ENCODE peak calls at places on chromosomes 6 and 20, in eight cellular contexts. One of them, this sample, is unnamed.

GRCh38 chr20:44219287-44219686 is 8.7 kb upstream of the OSER1 start:
- DNase-seq in neural progenitor cell: no peak
- DNase-seq in astrocyte: no peak
- DNase-seq in PC-3: no peak
- DNase-seq in adrenal gland: no peak
- DNase-seq in MM.1S: no peak
- DNase-seq in WERI-Rb-1: no peak
- DNase-seq in IMR-90: no peak
- DNase-seq in this sample: peak; percentile 17

GRCh38 chr20:60031107-60031506 is 72.9 kb downstream of the CDH26 start:
- DNase-seq in neural progenitor cell: no peak
- DNase-seq in astrocyte: no peak
- DNase-seq in PC-3: no peak
- DNase-seq in adrenal gland: no peak
- DNase-seq in MM.1S: no peak
- DNase-seq in WERI-Rb-1: no peak
- DNase-seq in IMR-90: no peak
- DNase-seq in this sample: no peak

GRCh38 chr20:45501600-45501999 is 13.8 kb downstream of the SPINT3 start:
- DNase-seq in neural progenitor cell: no peak
- DNase-seq in astrocyte: no peak
- DNase-seq in PC-3: no peak
- DNase-seq in adrenal gland: no peak
- DNase-seq in MM.1S: no peak
- DNase-seq in WERI-Rb-1: no peak
- DNase-seq in IMR-90: no peak
- DNase-seq in this sample: peak; percentile 1

GRCh38 chr6:19866199-19866872 is 29.2 kb downstream of the ID4 start:
- DNase-seq in neural progenitor cell: no peak
- DNase-seq in astrocyte: no peak
- DNase-seq in PC-3: no peak
- DNase-seq in adrenal gland: no peak
- DNase-seq in MM.1S: no peak
- DNase-seq in WERI-Rb-1: peak; percentile 74
- DNase-seq in IMR-90: no peak
- DNase-seq in this sample: no peak

GRCh38 chr6:128932061-128932460 is 49.1 kb downstream of the LAMA2 start:
- DNase-seq in neural progenitor cell: no peak
- DNase-seq in astrocyte: no peak
- DNase-seq in PC-3: peak; percentile 68
- DNase-seq in adrenal gland: no peak
- DNase-seq in MM.1S: no peak
- DNase-seq in WERI-Rb-1: no peak
- DNase-seq in IMR-90: peak; percentile 61
- DNase-seq in this sample: no peak

GRCh38 chr6:87702589-87702945 is 534 bp upstream of the AKIRIN2 start:
- DNase-seq in neural progenitor cell: peak; percentile 84
- DNase-seq in astrocyte: peak; percentile 75
- DNase-seq in PC-3: peak; percentile 45
- DNase-seq in adrenal gland: no peak
- DNase-seq in MM.1S: no peak
- DNase-seq in WERI-Rb-1: peak; percentile 13
- DNase-seq in IMR-90: peak; percentile 76
- DNase-seq in this sample: peak; percentile 56

GRCh38 chr6:99369533-99369932 is 20.1 kb upstream of the FAXC start:
- DNase-seq in neural progenitor cell: peak; percentile 65
- DNase-seq in astrocyte: no peak
- DNase-seq in PC-3: no peak
- DNase-seq in adrenal gland: no peak
- DNase-seq in MM.1S: no peak
- DNase-seq in WERI-Rb-1: no peak
- DNase-seq in IMR-90: no peak
- DNase-seq in this sample: no peak

GRCh38 chr6:139029470-139030210 is 1.1 kb downstream of the ABRACL start:
- DNase-seq in neural progenitor cell: peak; percentile 63
- DNase-seq in astrocyte: peak; percentile 25
- DNase-seq in PC-3: peak; percentile 17
- DNase-seq in adrenal gland: peak; percentile 46
- DNase-seq in MM.1S: no peak
- DNase-seq in WERI-Rb-1: peak; percentile 33
- DNase-seq in IMR-90: peak; percentile 59
- DNase-seq in this sample: peak; percentile 72

GRCh38 chr6:43963877-43964658 is 163.2 kb downstream of the MRPL14 start:
- DNase-seq in neural progenitor cell: no peak
- DNase-seq in astrocyte: no peak
- DNase-seq in PC-3: no peak
- DNase-seq in adrenal gland: no peak
- DNase-seq in MM.1S: no peak
- DNase-seq in WERI-Rb-1: no peak
- DNase-seq in IMR-90: no peak
- DNase-seq in this sample: no peak

GRCh38 chr6:158640519-158640918 is 4.0 kb downstream of the DYNLT1 start:
- DNase-seq in neural progenitor cell: no peak
- DNase-seq in astrocyte: no peak
- DNase-seq in PC-3: no peak
- DNase-seq in adrenal gland: no peak
- DNase-seq in MM.1S: no peak
- DNase-seq in WERI-Rb-1: no peak
- DNase-seq in IMR-90: no peak
- DNase-seq in this sample: no peak

GRCh38 chr6:225121-225721 is 67.1 kb upstream of the DUSP22 start:
- DNase-seq in neural progenitor cell: no peak
- DNase-seq in astrocyte: no peak
- DNase-seq in PC-3: peak; percentile 88
- DNase-seq in adrenal gland: no peak
- DNase-seq in MM.1S: no peak
- DNase-seq in WERI-Rb-1: no peak
- DNase-seq in IMR-90: no peak
- DNase-seq in this sample: no peak

GRCh38 chr6:159984268-159984786 is 15.4 kb downstream of the IGF2R start:
- DNase-seq in neural progenitor cell: no peak
- DNase-seq in astrocyte: peak; percentile 96
- DNase-seq in PC-3: peak; percentile 91
- DNase-seq in adrenal gland: peak; percentile 84
- DNase-seq in MM.1S: no peak
- DNase-seq in WERI-Rb-1: no peak
- DNase-seq in IMR-90: peak; percentile 93
- DNase-seq in this sample: peak; percentile 91

GRCh38 chr20:51733070-51733469 is 35.1 kb downstream of the ATP9A start:
- DNase-seq in neural progenitor cell: no peak
- DNase-seq in astrocyte: no peak
- DNase-seq in PC-3: no peak
- DNase-seq in adrenal gland: no peak
- DNase-seq in MM.1S: no peak
- DNase-seq in WERI-Rb-1: no peak
- DNase-seq in IMR-90: no peak
- DNase-seq in this sample: no peak

GRCh38 chr20:51729771-51730170 is 38.4 kb downstream of the ATP9A start:
- DNase-seq in neural progenitor cell: no peak
- DNase-seq in astrocyte: no peak
- DNase-seq in PC-3: no peak
- DNase-seq in adrenal gland: no peak
- DNase-seq in MM.1S: no peak
- DNase-seq in WERI-Rb-1: no peak
- DNase-seq in IMR-90: no peak
- DNase-seq in this sample: no peak

GRCh38 chr20:51731771-51732453 is 36.3 kb downstream of the ATP9A start:
- DNase-seq in neural progenitor cell: no peak
- DNase-seq in astrocyte: peak; percentile 36
- DNase-seq in PC-3: no peak
- DNase-seq in adrenal gland: no peak
- DNase-seq in MM.1S: no peak
- DNase-seq in WERI-Rb-1: no peak
- DNase-seq in IMR-90: peak; percentile 58
- DNase-seq in this sample: peak; percentile 28

GRCh38 chr20:51734876-51735499 is 33.2 kb downstream of the ATP9A start:
- DNase-seq in neural progenitor cell: no peak
- DNase-seq in astrocyte: no peak
- DNase-seq in PC-3: no peak
- DNase-seq in adrenal gland: no peak
- DNase-seq in MM.1S: no peak
- DNase-seq in WERI-Rb-1: no peak
- DNase-seq in IMR-90: no peak
- DNase-seq in this sample: no peak

GRCh38 chr20:51732454-51732791 is 35.8 kb downstream of the ATP9A start:
- DNase-seq in neural progenitor cell: no peak
- DNase-seq in astrocyte: peak; percentile 74
- DNase-seq in PC-3: peak; percentile 1
- DNase-seq in adrenal gland: no peak
- DNase-seq in MM.1S: no peak
- DNase-seq in WERI-Rb-1: no peak
- DNase-seq in IMR-90: peak; percentile 67
- DNase-seq in this sample: no peak
- H3K27ac ChIP-seq in neural progenitor cell: no peak overlapping the region
- H3K27ac ChIP-seq in astrocyte: no peak overlapping the region
- H3K27ac ChIP-seq in PC-3: no peak overlapping the region
- H3K27ac ChIP-seq in adrenal gland: peak overlapping the region; percentile 77
- H3K27ac ChIP-seq in MM.1S: no peak overlapping the region
- H3K27ac ChIP-seq in WERI-Rb-1: no peak overlapping the region
- H3K27ac ChIP-seq in IMR-90: peak overlapping the region; percentile 71
- H3K27ac ChIP-seq in this sample: no peak overlapping the region

GRCh38 chr20:50663095-50663821 is 28.1 kb downstream of the RIPOR3 start:
- DNase-seq in neural progenitor cell: no peak
- DNase-seq in astrocyte: no peak
- DNase-seq in PC-3: peak; percentile 83
- DNase-seq in adrenal gland: peak; percentile 61
- DNase-seq in MM.1S: peak; percentile 26
- DNase-seq in WERI-Rb-1: peak; percentile 40
- DNase-seq in IMR-90: no peak
- DNase-seq in this sample: no peak
- TF ChIP-seq CTCF in neural progenitor cell: no peak
- TF ChIP-seq CTCF in astrocyte: no peak
- TF ChIP-seq CTCF in PC-3: peak; percentile 59
- TF ChIP-seq CTCF in adrenal gland: peak; percentile 33
- TF ChIP-seq CTCF in MM.1S: no peak
- TF ChIP-seq CTCF in WERI-Rb-1: peak; percentile 52
- TF ChIP-seq CTCF in IMR-90: no peak
- TF ChIP-seq CTCF in this sample: peak; percentile 2

GRCh38 chr6:148973809-148974208 is 227.0 kb downstream of the UST start:
- DNase-seq in neural progenitor cell: no peak
- DNase-seq in astrocyte: no peak
- DNase-seq in PC-3: peak; percentile 43
- DNase-seq in adrenal gland: peak; percentile 52
- DNase-seq in MM.1S: no peak
- DNase-seq in WERI-Rb-1: peak; percentile 14
- DNase-seq in IMR-90: peak; percentile 66
- DNase-seq in this sample: peak; percentile 61
- H3K36me3 ChIP-seq in neural progenitor cell: peaks cover 4% of the 10 kb centered on the region
- H3K36me3 ChIP-seq in astrocyte: no peaks in the 10 kb centered on the region
- H3K36me3 ChIP-seq in PC-3: no peaks in the 10 kb centered on the region
- H3K36me3 ChIP-seq in adrenal gland: no peaks in the 10 kb centered on the region
- H3K36me3 ChIP-seq in MM.1S: no peaks in the 10 kb centered on the region
- H3K36me3 ChIP-seq in WERI-Rb-1: no peaks in the 10 kb centered on the region
- H3K36me3 ChIP-seq in IMR-90: no peaks in the 10 kb centered on the region
- H3K36me3 ChIP-seq in this sample: no peaks in the 10 kb centered on the region

GRCh38 chr20:34579191-34579661 is 20.7 kb downstream of the MAP1LC3A start:
- DNase-seq in neural progenitor cell: no peak
- DNase-seq in astrocyte: peak; percentile 68
- DNase-seq in PC-3: peak; percentile 93
- DNase-seq in adrenal gland: peak; percentile 83
- DNase-seq in MM.1S: no peak
- DNase-seq in WERI-Rb-1: peak; percentile 42
- DNase-seq in IMR-90: peak; percentile 82
- DNase-seq in this sample: no peak
- H3K27ac ChIP-seq in neural progenitor cell: no peak overlapping the region
- H3K27ac ChIP-seq in astrocyte: peak overlapping the region; percentile 14
- H3K27ac ChIP-seq in PC-3: peak overlapping the region; percentile 59
- H3K27ac ChIP-seq in adrenal gland: no peak overlapping the region
- H3K27ac ChIP-seq in MM.1S: no peak overlapping the region
- H3K27ac ChIP-seq in WERI-Rb-1: no peak overlapping the region
- H3K27ac ChIP-seq in IMR-90: no peak overlapping the region
- H3K27ac ChIP-seq in this sample: peak overlapping the region; percentile 59